ENCODE peak calls at places on chromosomes 16 and 17, in eight cellular contexts. R is activated CD4-positive, alpha-beta T cell treated with anti-CD3 and anti-CD28 coated beads, Interleukin-2, amount 10 ng/mL, durations not matched to agents 24 days and 14 days; D is COR-L47; S is LNCaP clone FGC; C is stimulated activated CD4-positive, alpha-beta T cell treated with anti-CD3 and anti-CD28 coated beads, Interleukin-2, amount 100 ng/mL, for 4 hours; F is NCI-H1048; X is tibial nerve; K is Kasumi-1. A is an unnamed sample.

GRCh38 chr16:57664662-57665025 is 3.5 kb upstream of the ADGRG3 start:
- DNase-seq in R (no peak), D (no peak), S (no peak), C (no peak), F (no peak), X (no peak), K (no peak), A (no peak)

GRCh38 chr16:17657037-17657436 is 186.3 kb upstream of the XYLT1 start:
- DNase-seq in R (no peak), D (no peak), S (no peak), C (no peak), F (no peak), X (no peak), K (no peak), A (no peak)

GRCh38 chr17:7023576-7024401 is 939 bp downstream of the BCL6B start:
- DNase-seq in R (peak; percentile 98), D (no peak), S (no peak), C (peak; percentile 90), F (peak; percentile 77), X (peak; percentile 84), K (no peak), A (no peak)

GRCh38 chr16:81036751-81037350 is 1.2 kb downstream of the ATMIN start:
- DNase-seq in R (no peak), D (no peak), S (no peak), C (no peak), F (no peak), X (no peak), K (no peak), A (no peak)

GRCh38 chr17:29557717-29558116 is 9.1 kb downstream of the ABHD15 start:
- DNase-seq in R (no peak), D (no peak), S (no peak), C (no peak), F (no peak), X (no peak), K (no peak), A (no peak)

GRCh38 chr17:43418441-43419374 is 19.9 kb downstream of the ARL4D start:
- DNase-seq in R (no peak), D (peak; percentile 78), S (no peak), C (no peak), F (no peak), X (no peak), K (peak; percentile 84), A (peak; percentile 45)

GRCh38 chr16:59053911-59054310 is 319.8 kb upstream of the GOT2 start:
- DNase-seq in R (no peak), D (no peak), S (no peak), C (no peak), F (no peak), X (no peak), K (no peak), A (no peak)

GRCh38 chr17:40726919-40727318 is 23.4 kb upstream of the KRT24 start:
- DNase-seq in R (no peak), D (peak; percentile 12), S (no peak), C (no peak), F (no peak), X (no peak), K (no peak), A (peak; percentile 19)

A was measured in SW 1271.